ENCODE peak calls at places on chromosomes 1 and 21, in four cellular contexts. J is RWPE1; S is stimulated activated naive CD4-positive, alpha-beta T cell; H is transverse colon. V is an unnamed sample.

GRCh38 chr21:44579833-44580144 is 615 bp downstream of the KRTAP10-5 start:
- DNase-seq in J (no peak), S (no peak), H (no peak), V (no peak)

GRCh38 chr1:32013386-32014198 is at the start of gene KHDRBS1:
- DNase-seq in J (peak), S (peak), H (peak), V (peak)

GRCh38 chr1:14946567-14947285 is 206.8 kb upstream of the TMEM51 start:
- DNase-seq in J (no peak), S (no peak), H (peak), V (peak)

GRCh38 chr1:196732526-196732925 is 42.1 kb upstream of the CFHR3 start:
- DNase-seq in J (no peak), S (no peak), H (no peak), V (no peak)

GRCh38 chr1:30737357-30738039 is 14.1 kb upstream of the MATN1 start:
- DNase-seq in J (no peak), S (no peak), H (no peak), V (no peak)

GRCh38 chr21:35438643-35439404 is 389.7 kb upstream of the RUNX1 start:
- DNase-seq in J (no peak), S (no peak), H (peak), V (no peak)

GRCh38 chr1:233085566-233085965 is 135.2 kb downstream of the NTPCR start:
- DNase-seq in J (peak), S (no peak), H (no peak), V (no peak)

GRCh38 chr1:240407407-240407806 is 204.5 kb downstream of the GREM2 start:
- DNase-seq in J (no peak), S (no peak), H (no peak), V (no peak)

GRCh38 chr1:225812488-225813249 is 2.7 kb downstream of the EPHX1 start:
- DNase-seq in J (no peak), S (no peak), H (no peak), V (no peak)

GRCh38 chr1:239558992-239559391 is 172.6 kb downstream of the CHRM3 start:
- DNase-seq in J (peak), S (no peak), H (no peak), V (no peak)

GRCh38 chr1:156129687-156130577 is 15.4 kb downstream of the LMNA start:
- DNase-seq in J (peak), S (peak), H (peak), V (peak)

GRCh38 chr1:150548324-150548631 is 930 bp upstream of the ADAMTSL4 start:
- DNase-seq in J (no peak), S (no peak), H (no peak), V (no peak)

GRCh38 chr1:47931395-47931794 is 65.8 kb downstream of the TRABD2B start:
- DNase-seq in J (no peak), S (no peak), H (peak), V (no peak)

GRCh38 chr1:50332941-50333594 is 90.2 kb downstream of the DMRTA2 start:
- DNase-seq in J (peak), S (no peak), H (peak), V (peak)

GRCh38 chr1:16038620-16038912 is 5.0 kb upstream of the CLCNKB start:
- DNase-seq in J (peak), S (no peak), H (no peak), V (no peak)

GRCh38 chr1:198641506-198641905 is 2.7 kb downstream of the PTPRC start:
- DNase-seq in J (peak), S (no peak), H (no peak), V (no peak)

GRCh38 chr1:41474490-41475271 is 9.8 kb downstream of the EDN2 start:
- DNase-seq in J (peak), S (no peak), H (peak), V (peak)

GRCh38 chr21:14737922-14738321 is 191.8 kb upstream of the SAMSN1 start:
- DNase-seq in J (peak), S (no peak), H (peak), V (no peak)

GRCh38 chr1:218460367-218460766 is 115.2 kb downstream of the TGFB2 start:
- DNase-seq in J (no peak), S (no peak), H (no peak), V (no peak)

V was measured in aorta.